ENCODE peak calls at places on chromosomes 12 and 14, in five cellular contexts. W, X, T, D and S are unnamed samples.

GRCh38 chr12:98745578-98746391 is 100.7 kb downstream of the APAF1 start:
- DNase-seq in T (peak; percentile 47), D (no peak), X (no peak), W (peak; percentile 21), S (no peak)

GRCh38 chr12:105706973-105707334 is 376.5 kb downstream of the C12orf75 start:
- DNase-seq in W (no peak), T (no peak), D (no peak), X (no peak), S (no peak)

GRCh38 chr12:114401346-114402320 is 4.3 kb downstream of the TBX5 start:
- DNase-seq in T (no peak), X (no peak), D (peak; percentile 10), W (peak; percentile 80), S (no peak)

GRCh38 chr12:4943067-4943937 is 33.6 kb downstream of the KCNA1 start:
- DNase-seq in X (no peak), D (no peak), W (no peak), T (no peak), S (no peak)

GRCh38 chr12:8912910-8913309 is 1.4 kb upstream of the PHC1 start:
- DNase-seq in D (no peak), W (no peak), T (no peak), X (peak; percentile 12), S (no peak)

GRCh38 chr14:77340389-77340788 is 19.6 kb downstream of the GSTZ1 start:
- DNase-seq in W (no peak), X (no peak), T (no peak), D (no peak), S (no peak)

GRCh38 chr12:77179515-77179914 is 114.1 kb upstream of the E2F7 start:
- DNase-seq in D (no peak), X (no peak), W (no peak), T (no peak), S (no peak)

GRCh38 chr14:53883739-53884138 is 72.9 kb downstream of the BMP4 start:
- DNase-seq in D (no peak), X (no peak), W (no peak), T (no peak), S (no peak)

GRCh38 chr14:69039287-69039628 is 60.2 kb upstream of the ACTN1 start:
- DNase-seq in T (no peak), W (peak; percentile 18), D (no peak), X (no peak), S (peak; percentile 73)

GRCh38 chr12:56720696-56721615 is 4.1 kb downstream of the NACA start:
- DNase-seq in T (no peak), X (peak; percentile 64), W (no peak), D (no peak), S (no peak)

GRCh38 chr12:1936406-1937320 is 18.2 kb upstream of the CACNA2D4 start:
- DNase-seq in W (peak; percentile 74), D (peak; percentile 93), T (peak; percentile 70), X (no peak), S (peak; percentile 76)

GRCh38 chr12:130870442-130871285 is 1.2 kb upstream of the RAN start:
- DNase-seq in X (peak; percentile 87), T (peak; percentile 60), D (peak; percentile 83), W (peak; percentile 93), S (peak; percentile 92)
- H3K4me3 ChIP-seq in X (peak overlapping the region; percentile 46), T (peak overlapping the region; percentile 38), D (peak overlapping the region; percentile 99), W (peak overlapping the region; percentile 47), S (peak overlapping the region; percentile 61)

GRCh38 chr14:92656306-92656705 is 92.1 kb downstream of the LGMN start:
- DNase-seq in T (no peak), D (no peak), X (no peak), W (no peak), S (no peak)
- TF ChIP-seq CTCF in T (no peak), D (no peak), X (peak; percentile 2), W (no peak), S (peak; percentile 14)

GRCh38 chr14:21072781-21073339 is 2.8 kb downstream of the ARHGEF40 start:
- DNase-seq in D (no peak), T (peak; percentile 31), W (no peak), X (no peak), S (no peak)
- H3K4me3 ChIP-seq in D (no peak overlapping the region), T (no peak overlapping the region), W (no peak overlapping the region), X (no peak overlapping the region), S (no peak overlapping the region)

DNA sequence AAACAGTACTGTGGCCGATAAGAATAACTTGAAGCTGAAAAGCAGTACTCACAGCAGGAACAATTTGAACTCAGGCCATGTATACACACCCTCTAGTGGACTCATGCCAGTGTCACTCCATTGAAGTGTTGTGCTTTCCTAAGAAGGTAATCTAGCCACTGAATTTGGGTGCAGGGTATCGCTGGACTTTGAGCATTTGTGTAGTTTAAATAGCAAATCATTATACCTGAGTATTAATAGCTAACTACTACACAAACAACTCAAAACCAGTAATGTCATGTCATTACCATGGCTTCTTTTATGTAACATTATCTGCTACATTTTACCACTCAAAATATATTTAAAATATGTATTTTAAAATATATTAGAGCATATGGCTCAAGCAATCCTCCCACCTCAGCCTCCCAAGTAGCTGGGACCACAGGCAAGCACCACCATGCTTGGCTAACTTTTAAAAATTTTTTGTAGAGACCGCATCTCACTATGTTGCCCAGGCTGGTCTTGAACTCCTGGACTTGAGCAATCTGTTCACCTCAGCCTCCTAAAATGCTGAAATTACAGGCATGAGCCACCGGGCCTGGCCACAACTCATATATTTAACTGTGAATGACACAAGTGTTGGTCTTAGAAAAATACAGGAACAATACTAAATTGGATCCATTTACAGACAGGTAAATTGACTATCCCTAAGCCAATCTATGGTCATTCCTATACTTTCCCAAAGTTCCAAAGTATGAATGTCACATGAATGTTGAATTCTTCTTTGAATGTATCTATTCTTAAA is 25.6 kb upstream of the ARID4A start:
- DNase-seq in T (no peak), W (peak; percentile 57), X (no peak), D (no peak), S (peak; percentile 67)
- TF ChIP-seq CTCF in T (no peak), W (no peak), X (no peak), D (no peak), S (peak; percentile 31)

GRCh38 chr14:61102549-61103466 is 121.8 kb downstream of the SLC38A6 start:
- DNase-seq in T (no peak), W (no peak), X (peak; percentile 27), D (no peak), S (no peak)

GRCh38 chr14:61106627-61107147 is 125.6 kb downstream of the SLC38A6 start:
- DNase-seq in T (no peak), X (no peak), D (no peak), W (no peak), S (no peak)

GRCh38 chr14:61101803-61102548 is 120.9 kb downstream of the SLC38A6 start:
- DNase-seq in T (no peak), W (peak; percentile 66), D (no peak), X (no peak), S (peak; percentile 67)

GRCh38 chr14:61103541-61104339 is 122.7 kb downstream of the SLC38A6 start:
- DNase-seq in W (peak; percentile 99), X (peak; percentile 84), D (peak; percentile 76), T (peak; percentile 29), S (peak; percentile 99)

GRCh38 chr14:61104358-61104757 is 123.3 kb downstream of the SLC38A6 start:
- DNase-seq in X (no peak), T (no peak), D (no peak), W (no peak), S (no peak)
- H3K4me3 ChIP-seq in X (no peak overlapping the region), T (no peak overlapping the region), D (no peak overlapping the region), W (no peak overlapping the region), S (no peak overlapping the region)

GRCh38 chr12:124073636-124074035 is 100.6 kb downstream of the ZNF664 start:
- DNase-seq in D (no peak), T (no peak), X (no peak), W (no peak), S (no peak)

GRCh38 chr12:124078800-124079199 is 105.8 kb downstream of the ZNF664 start:
- DNase-seq in D (no peak), T (no peak), W (no peak), X (no peak), S (no peak)

GRCh38 chr12:124080649-124081048 is 107.6 kb downstream of the ZNF664 start:
- DNase-seq in T (no peak), W (no peak), D (no peak), X (no peak), S (no peak)

GRCh38 chr12:124075836-124076235 is 102.8 kb downstream of the ZNF664 start:
- DNase-seq in W (no peak), T (no peak), X (no peak), D (no peak), S (no peak)

DNA sequence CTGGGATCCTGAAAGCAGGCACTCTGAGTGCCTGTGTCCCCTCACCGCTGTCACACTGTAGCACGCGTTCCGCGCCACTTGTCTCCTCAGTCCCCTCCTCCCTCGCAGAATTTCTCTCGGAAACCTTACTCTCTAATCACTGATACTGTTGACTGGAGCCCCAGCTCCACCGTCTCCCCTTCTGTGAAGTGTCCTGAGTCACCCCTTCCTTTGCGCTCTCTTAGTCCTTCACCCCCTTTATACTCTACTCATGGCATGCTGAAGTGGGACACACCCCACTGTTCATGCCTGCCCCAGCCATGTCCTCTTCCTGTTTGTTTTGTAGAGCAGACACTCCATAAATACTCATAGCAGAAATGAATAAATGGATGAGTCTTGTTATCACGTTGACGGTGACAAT is 104.7 kb downstream of the ZNF664 start:
- DNase-seq in D (no peak), T (no peak), W (no peak), X (no peak), S (no peak)
- TF ChIP-seq CTCF in D (no peak), T (no peak), W (no peak), X (no peak), S (no peak)

DNA sequence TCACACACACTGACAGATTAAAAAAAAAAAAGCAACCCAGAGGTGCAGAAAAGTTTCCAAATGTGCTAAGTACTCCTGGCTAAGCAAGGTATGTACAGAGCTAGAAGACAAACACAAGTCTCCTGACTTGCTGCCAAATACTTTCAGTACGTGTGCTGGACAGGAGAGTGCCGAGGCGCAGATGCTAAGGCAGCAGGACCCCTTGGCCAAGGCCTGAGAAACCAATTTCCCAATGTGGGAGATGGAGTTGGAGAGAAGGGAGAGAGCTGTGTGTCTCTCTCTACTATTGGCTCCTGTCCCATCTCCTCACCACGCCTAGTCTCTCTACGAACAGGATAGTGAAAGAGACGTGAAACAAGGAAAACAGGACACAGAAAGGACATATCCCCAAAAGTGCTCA is 5.3 kb downstream of the SPRYD3 start:
- DNase-seq in T (no peak), W (no peak), X (no peak), D (peak; percentile 89), S (no peak)
- H3K4me3 ChIP-seq in T (no peak overlapping the region), W (no peak overlapping the region), X (no peak overlapping the region), D (no peak overlapping the region), S (no peak overlapping the region)

GRCh38 chr12:59780605-59781135 is 184.8 kb downstream of the SLC16A7 start:
- DNase-seq in X (no peak), W (peak; percentile 71), D (no peak), T (no peak), S (peak; percentile 32)
- TF ChIP-seq CTCF in X (no peak), W (peak; percentile 61), D (no peak), T (no peak), S (peak; percentile 51)

DNA sequence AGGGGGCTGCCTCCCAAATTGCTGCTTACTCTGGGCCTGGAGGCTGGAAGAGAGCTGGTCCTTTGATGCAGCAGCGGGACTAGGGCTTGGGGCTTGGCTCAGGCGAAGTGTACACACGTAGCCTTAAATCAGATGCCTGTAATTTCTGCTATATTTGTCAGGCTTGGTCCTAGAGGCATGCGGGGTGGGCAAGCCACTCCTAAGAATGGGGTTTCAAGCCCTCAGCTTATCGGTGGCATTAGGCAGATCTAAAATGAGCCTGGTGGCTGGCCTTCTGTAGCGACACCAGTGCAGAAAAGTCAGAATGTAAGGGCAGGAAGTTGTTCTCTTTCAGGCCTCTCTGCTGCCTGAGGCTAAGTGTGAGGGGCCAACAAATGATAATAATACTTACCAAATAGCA is 927 bp upstream of the SLC8A3 start:
- DNase-seq in T (no peak), D (no peak), W (no peak), X (no peak), S (no peak)
- H3K4me3 ChIP-seq in T (no peak overlapping the region), D (no peak overlapping the region), W (no peak overlapping the region), X (no peak overlapping the region), S (no peak overlapping the region)